ENCODE peak calls at places on chromosomes 12 and 14, in ten cellular contexts. L is MM.1S; F is HCT116; G is RWPE2; Y is A549; K is colonic mucosa; T is fibroblast of lung; Q is adrenal gland; V is lung; Z is CD8-positive, alpha-beta T cell. B is an unnamed sample.

GRCh38 chr12:124605869-124606774 is 38.7 kb upstream of the NCOR2 start:
- DNase-seq in Z (no peak), V (no peak), Y (no peak), Q (no peak), G (no peak), K (no peak), L (no peak), F (no peak), T (no peak), B (no peak)

GRCh38 chr12:51529586-51529985 is 61.4 kb upstream of the SCN8A start:
- DNase-seq in T (no peak), G (no peak), V (no peak), Z (no peak), K (no peak), Y (no peak), L (no peak), F (no peak), Q (no peak), B (no peak)

GRCh38 chr14:32203928-32204357 is 874 bp upstream of the RNU6-8 start:
- DNase-seq in G (no peak), T (peak; percentile 5), K (peak; percentile 36), F (no peak), Y (no peak), Z (peak; percentile 40), Q (peak; percentile 22), V (no peak), L (no peak), B (no peak)

GRCh38 chr14:35695647-35696046 is 113.4 kb downstream of the RALGAPA1 start:
- DNase-seq in K (no peak), Q (no peak), L (no peak), Z (no peak), Y (no peak), F (no peak), V (no peak), T (peak; percentile 43), G (no peak), B (no peak)

GRCh38 chr12:56202838-56203237 is 13.6 kb upstream of the SMARCC2 start:
- DNase-seq in V (no peak), G (no peak), T (no peak), Z (no peak), K (no peak), Q (no peak), F (no peak), Y (no peak), L (no peak), B (no peak)

GRCh38 chr12:57724936-57725740 is 13.4 kb downstream of the AGAP2 start:
- DNase-seq in T (no peak), G (no peak), K (no peak), Y (no peak), V (no peak), F (no peak), L (no peak), Z (no peak), Q (no peak), B (no peak)

GRCh38 chr12:111443586-111443985 is 37.9 kb downstream of the SH2B3 start:
- DNase-seq in Y (no peak), L (no peak), V (no peak), G (no peak), Z (no peak), T (peak; percentile 55), Q (peak; percentile 17), F (no peak), K (no peak), B (no peak)

GRCh38 chr12:124024263-124024678 is 51.3 kb downstream of the ZNF664 start:
- DNase-seq in Y (no peak), T (peak; percentile 32), G (no peak), K (no peak), L (no peak), Z (no peak), Q (no peak), V (no peak), F (no peak), B (no peak)

GRCh38 chr14:62079035-62079434 is 316.8 kb downstream of the SNAPC1 start:
- DNase-seq in Z (no peak), L (no peak), T (no peak), Q (no peak), V (no peak), Y (no peak), G (no peak), F (no peak), K (no peak), B (no peak)

GRCh38 chr12:39103552-39104165 is 198.3 kb upstream of the CPNE8 start:
- DNase-seq in F (peak; percentile 70), V (no peak), Q (peak; percentile 37), Z (no peak), T (peak; percentile 57), K (peak; percentile 30), G (no peak), Y (peak; percentile 64), L (peak; percentile 59), B (peak; percentile 57)

GRCh38 chr14:71365305-71365865 is 458.1 kb downstream of the PCNX1 start:
- DNase-seq in G (no peak), V (no peak), K (no peak), T (peak; percentile 48), L (no peak), Y (no peak), Q (no peak), Z (no peak), F (no peak), B (no peak)

GRCh38 chr12:40204337-40204736 is 20.5 kb upstream of the LRRK2 start:
- DNase-seq in Z (no peak), F (no peak), Y (no peak), V (no peak), K (no peak), G (no peak), T (no peak), L (no peak), Q (no peak), B (no peak)

GRCh38 chr14:90627478-90627877 is 188.8 kb downstream of the TTC7B start:
- DNase-seq in F (no peak), K (no peak), L (no peak), G (no peak), T (no peak), V (no peak), Y (no peak), Q (no peak), Z (no peak), B (no peak)
- H3K4me1 ChIP-seq in F (peaks cover 19% of the 10 kb centered on the region), K (no peaks in the 10 kb centered on the region), L (peaks cover 34% of the 10 kb centered on the region), G (peaks cover 23% of the 10 kb centered on the region), T (peaks cover 4% of the 10 kb centered on the region), V (peaks cover 16% of the 10 kb centered on the region), Y (peaks cover 6% of the 10 kb centered on the region), Q (peaks cover 29% of the 10 kb centered on the region), Z (no peaks in the 10 kb centered on the region), B (peaks cover 5% of the 10 kb centered on the region)

DNA sequence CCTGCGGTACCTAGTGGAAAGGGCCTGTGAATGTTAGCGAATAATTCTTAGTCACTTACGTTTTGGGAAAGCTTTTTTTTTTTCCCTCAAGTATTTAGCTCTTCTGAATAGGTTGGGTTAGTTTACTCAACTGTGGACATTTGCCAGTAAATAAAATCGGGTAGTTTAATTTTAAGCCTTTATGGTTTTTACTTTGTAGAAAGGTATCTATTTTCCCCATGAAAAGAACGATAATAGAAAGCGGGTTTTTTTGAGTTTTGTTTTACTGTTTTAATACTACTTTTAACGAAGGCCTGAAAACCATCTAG is 1.7 kb downstream of the YY1 start:
- DNase-seq in G (no peak), T (no peak), Y (no peak), K (no peak), L (no peak), Z (no peak), V (no peak), Q (no peak), F (no peak), B (no peak)
- H3K4me1 ChIP-seq in G (peaks cover 40% of the 10 kb centered on the region), T (peaks cover 13% of the 10 kb centered on the region), Y (peaks cover 48% of the 10 kb centered on the region), K (peaks cover 14% of the 10 kb centered on the region), L (peaks cover 6% of the 10 kb centered on the region), Z (peaks cover 56% of the 10 kb centered on the region), V (peaks cover 7% of the 10 kb centered on the region), Q (peaks cover 58% of the 10 kb centered on the region), F (peaks cover 16% of the 10 kb centered on the region), B (no peaks in the 10 kb centered on the region)

GRCh38 chr14:22469541-22470303 is 119.3 kb downstream of the DAD1 start:
- DNase-seq in G (no peak), Z (no peak), Y (no peak), F (no peak), L (no peak), T (no peak), V (no peak), Q (no peak), K (no peak), B (no peak)
- H3K4me1 ChIP-seq in G (peaks cover 18% of the 10 kb centered on the region), Z (no peaks in the 10 kb centered on the region), Y (no peaks in the 10 kb centered on the region), F (no peaks in the 10 kb centered on the region), L (peaks cover 8% of the 10 kb centered on the region), T (no peaks in the 10 kb centered on the region), V (peaks cover 2% of the 10 kb centered on the region), Q (no peaks in the 10 kb centered on the region), K (no peaks in the 10 kb centered on the region), B (peaks cover 2% of the 10 kb centered on the region)

GRCh38 chr12:6536894-6537579 is 2.7 kb downstream of the GAPDH start:
- DNase-seq in Z (no peak), Q (no peak), F (no peak), V (no peak), G (no peak), L (no peak), T (peak; percentile 17), Y (no peak), K (no peak), B (no peak)

GRCh38 chr12:6534914-6535696 is 788 bp downstream of the GAPDH start:
- DNase-seq in Z (peak; percentile 78), Y (peak; percentile 64), G (no peak), V (peak; percentile 83), F (no peak), L (peak; percentile 61), K (peak; percentile 73), Q (peak; percentile 86), T (peak; percentile 77), B (no peak)

GRCh38 chr12:6535697-6535946 is 1.3 kb downstream of the GAPDH start:
- DNase-seq in K (no peak), Q (no peak), Y (no peak), V (no peak), T (no peak), F (no peak), L (no peak), G (no peak), Z (no peak), B (no peak)

GRCh38 chr12:6534158-6534913 is at the start of gene GAPDH:
- DNase-seq in F (peak; percentile 96), V (peak; percentile 91), T (peak; percentile 97), Y (peak; percentile 90), K (peak; percentile 93), Q (peak; percentile 95), Z (peak; percentile 86), L (peak; percentile 99), G (peak; percentile 96), B (no peak)

DNA sequence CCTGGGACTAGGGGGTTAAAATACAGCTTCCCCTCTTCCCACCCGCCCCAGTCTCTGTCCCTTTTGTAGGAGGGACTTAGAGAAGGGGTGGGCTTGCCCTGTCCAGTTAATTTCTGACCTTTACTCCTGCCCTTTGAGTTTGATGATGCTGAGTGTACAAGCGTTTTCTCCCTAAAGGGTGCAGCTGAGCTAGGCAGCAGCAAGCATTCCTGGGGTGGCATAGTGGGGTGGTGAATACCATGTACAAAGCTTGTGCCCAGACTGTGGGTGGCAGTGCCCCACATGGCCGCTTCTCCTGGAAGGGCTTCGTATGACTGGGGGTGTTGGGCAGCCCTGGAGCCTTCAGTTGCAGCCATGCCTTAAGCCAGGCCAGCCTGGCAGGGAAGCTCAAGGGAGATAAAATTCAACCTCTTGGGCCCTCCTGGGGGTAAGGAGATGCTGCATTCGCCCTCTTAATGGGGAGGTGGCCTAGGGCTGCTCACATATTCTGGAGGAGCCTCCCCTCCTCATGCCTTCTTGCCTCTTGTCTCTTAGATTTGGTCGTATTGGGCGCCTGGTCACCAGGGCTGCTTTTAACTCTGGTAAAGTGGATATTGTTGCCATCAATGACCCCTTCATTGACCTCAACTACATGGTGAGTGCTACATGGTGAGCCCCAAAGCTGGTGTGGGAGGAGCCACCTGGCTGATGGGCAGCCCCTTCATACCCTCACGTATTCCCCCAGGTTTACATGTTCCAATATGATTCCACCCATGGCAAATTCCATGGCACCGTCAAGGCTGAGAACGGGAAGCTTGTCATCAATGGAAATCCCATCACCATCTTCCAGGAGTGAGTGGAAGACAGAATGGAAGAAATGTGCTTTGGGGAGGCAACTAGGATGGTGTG is 1.9 kb downstream of the GAPDH start:
- DNase-seq in K (no peak), Y (no peak), V (no peak), G (no peak), F (no peak), Z (no peak), T (no peak), L (no peak), Q (no peak), B (no peak)
- H3K4me1 ChIP-seq in K (peaks cover 35% of the 10 kb centered on the region), Y (peaks cover 66% of the 10 kb centered on the region), V (peaks cover 29% of the 10 kb centered on the region), G (peaks cover 28% of the 10 kb centered on the region), F (peaks cover 30% of the 10 kb centered on the region), Z (peaks cover 60% of the 10 kb centered on the region), T (peaks cover 32% of the 10 kb centered on the region), L (peaks cover 17% of the 10 kb centered on the region), Q (peaks cover 63% of the 10 kb centered on the region), B (peaks cover 9% of the 10 kb centered on the region)

B was measured in iPS DF 6.9.